ENCODE peak calls at places on chromosomes 2 and 18, in ten cellular contexts. One of them, this sample, is unnamed.

GRCh38 chr18:69680128-69680527 is 267.5 kb downstream of the CD226 start:
- DNase-seq in GM10248: no peak
- DNase-seq in PC-9: no peak
- DNase-seq in uterus: no peak
- DNase-seq in sigmoid colon: no peak
- DNase-seq in WTC11: no peak
- DNase-seq in left ventricle myocardium inferior: no peak
- DNase-seq in foreskin fibroblast: no peak
- DNase-seq in H9: no peak
- DNase-seq in epithelial cell of esophagus: no peak
- DNase-seq in this sample: no peak

GRCh38 chr18:3451989-3452749 is 2.2 kb downstream of the TGIF1 start:
- DNase-seq in GM10248: peak
- DNase-seq in PC-9: no peak
- DNase-seq in uterus: peak
- DNase-seq in sigmoid colon: peak
- DNase-seq in WTC11: peak
- DNase-seq in left ventricle myocardium inferior: peak
- DNase-seq in foreskin fibroblast: peak
- DNase-seq in H9: no peak
- DNase-seq in epithelial cell of esophagus: peak
- DNase-seq in this sample: peak

GRCh38 chr18:36889742-36890141 is 60.8 kb downstream of the KIAA1328 start:
- DNase-seq in GM10248: no peak
- DNase-seq in PC-9: no peak
- DNase-seq in uterus: no peak
- DNase-seq in sigmoid colon: no peak
- DNase-seq in WTC11: no peak
- DNase-seq in left ventricle myocardium inferior: no peak
- DNase-seq in foreskin fibroblast: no peak
- DNase-seq in H9: no peak
- DNase-seq in epithelial cell of esophagus: no peak
- DNase-seq in this sample: no peak

GRCh38 chr18:69357590-69357989 is 43.1 kb upstream of the DOK6 start:
- DNase-seq in GM10248: no peak
- DNase-seq in PC-9: no peak
- DNase-seq in uterus: no peak
- DNase-seq in sigmoid colon: no peak
- DNase-seq in WTC11: no peak
- DNase-seq in left ventricle myocardium inferior: no peak
- DNase-seq in foreskin fibroblast: no peak
- DNase-seq in H9: no peak
- DNase-seq in epithelial cell of esophagus: no peak
- DNase-seq in this sample: no peak

GRCh38 chr2:62662548-62662947 is 43.0 kb upstream of the EHBP1 start:
- DNase-seq in GM10248: no peak
- DNase-seq in PC-9: peak
- DNase-seq in uterus: no peak
- DNase-seq in sigmoid colon: no peak
- DNase-seq in WTC11: no peak
- DNase-seq in left ventricle myocardium inferior: no peak
- DNase-seq in foreskin fibroblast: no peak
- DNase-seq in H9: no peak
- DNase-seq in epithelial cell of esophagus: no peak
- DNase-seq in this sample: no peak

GRCh38 chr2:70085711-70086277 is 1.5 kb upstream of the PCBP1 start:
- DNase-seq in GM10248: no peak
- DNase-seq in PC-9: no peak
- DNase-seq in uterus: no peak
- DNase-seq in sigmoid colon: peak
- DNase-seq in WTC11: no peak
- DNase-seq in left ventricle myocardium inferior: no peak
- DNase-seq in foreskin fibroblast: no peak
- DNase-seq in H9: no peak
- DNase-seq in epithelial cell of esophagus: no peak
- DNase-seq in this sample: peak

GRCh38 chr2:156331572-156332451 is 709 bp downstream of the NR4A2 start:
- DNase-seq in GM10248: no peak
- DNase-seq in PC-9: peak
- DNase-seq in uterus: peak
- DNase-seq in sigmoid colon: peak
- DNase-seq in WTC11: no peak
- DNase-seq in left ventricle myocardium inferior: peak
- DNase-seq in foreskin fibroblast: peak
- DNase-seq in H9: peak
- DNase-seq in epithelial cell of esophagus: peak
- DNase-seq in this sample: peak

GRCh38 chr2:163132850-163133249 is 294.3 kb upstream of the KCNH7 start:
- DNase-seq in GM10248: no peak
- DNase-seq in PC-9: no peak
- DNase-seq in uterus: no peak
- DNase-seq in sigmoid colon: no peak
- DNase-seq in WTC11: no peak
- DNase-seq in left ventricle myocardium inferior: no peak
- DNase-seq in foreskin fibroblast: peak
- DNase-seq in H9: no peak
- DNase-seq in epithelial cell of esophagus: peak
- DNase-seq in this sample: peak

GRCh38 chr18:3848316-3848715 is 398.3 kb downstream of the TGIF1 start:
- DNase-seq in GM10248: no peak
- DNase-seq in PC-9: no peak
- DNase-seq in uterus: no peak
- DNase-seq in sigmoid colon: no peak
- DNase-seq in WTC11: no peak
- DNase-seq in left ventricle myocardium inferior: no peak
- DNase-seq in foreskin fibroblast: no peak
- DNase-seq in H9: no peak
- DNase-seq in epithelial cell of esophagus: peak
- DNase-seq in this sample: peak

GRCh38 chr2:73494031-73494430 is 108.4 kb downstream of the ALMS1 start:
- DNase-seq in GM10248: no peak
- DNase-seq in PC-9: no peak
- DNase-seq in uterus: no peak
- DNase-seq in sigmoid colon: no peak
- DNase-seq in WTC11: no peak
- DNase-seq in left ventricle myocardium inferior: no peak
- DNase-seq in foreskin fibroblast: peak
- DNase-seq in H9: no peak
- DNase-seq in epithelial cell of esophagus: peak
- DNase-seq in this sample: peak

GRCh38 chr18:24228661-24229053 is 89.8 kb downstream of the CABYR start:
- DNase-seq in GM10248: no peak
- DNase-seq in PC-9: peak
- DNase-seq in uterus: no peak
- DNase-seq in sigmoid colon: no peak
- DNase-seq in WTC11: no peak
- DNase-seq in left ventricle myocardium inferior: no peak
- DNase-seq in foreskin fibroblast: no peak
- DNase-seq in H9: no peak
- DNase-seq in epithelial cell of esophagus: peak
- DNase-seq in this sample: peak

GRCh38 chr2:11945139-11946126 is 199.0 kb downstream of the LPIN1 start:
- DNase-seq in GM10248: no peak
- DNase-seq in PC-9: no peak
- DNase-seq in uterus: no peak
- DNase-seq in sigmoid colon: no peak
- DNase-seq in WTC11: no peak
- DNase-seq in left ventricle myocardium inferior: no peak
- DNase-seq in foreskin fibroblast: peak
- DNase-seq in H9: no peak
- DNase-seq in epithelial cell of esophagus: no peak
- DNase-seq in this sample: no peak

GRCh38 chr2:108451976-108452375 is 3.0 kb downstream of the GCC2 start:
- DNase-seq in GM10248: no peak
- DNase-seq in PC-9: no peak
- DNase-seq in uterus: no peak
- DNase-seq in sigmoid colon: no peak
- DNase-seq in WTC11: no peak
- DNase-seq in left ventricle myocardium inferior: no peak
- DNase-seq in foreskin fibroblast: no peak
- DNase-seq in H9: no peak
- DNase-seq in epithelial cell of esophagus: no peak
- DNase-seq in this sample: no peak

GRCh38 chr2:66169076-66169475 is 265.8 kb upstream of the MEIS1 start:
- DNase-seq in GM10248: no peak
- DNase-seq in PC-9: no peak
- DNase-seq in uterus: no peak
- DNase-seq in sigmoid colon: no peak
- DNase-seq in WTC11: no peak
- DNase-seq in left ventricle myocardium inferior: no peak
- DNase-seq in foreskin fibroblast: no peak
- DNase-seq in H9: no peak
- DNase-seq in epithelial cell of esophagus: no peak
- DNase-seq in this sample: no peak

GRCh38 chr2:37142546-37142945 is 14.2 kb downstream of the EIF2AK2 start:
- DNase-seq in GM10248: no peak
- DNase-seq in PC-9: no peak
- DNase-seq in uterus: no peak
- DNase-seq in sigmoid colon: no peak
- DNase-seq in WTC11: no peak
- DNase-seq in left ventricle myocardium inferior: no peak
- DNase-seq in foreskin fibroblast: no peak
- DNase-seq in H9: no peak
- DNase-seq in epithelial cell of esophagus: no peak
- DNase-seq in this sample: no peak
- TF ChIP-seq CTCF in GM10248: no peak
- TF ChIP-seq CTCF in PC-9: no peak
- TF ChIP-seq CTCF in uterus: no peak
- TF ChIP-seq CTCF in sigmoid colon: no peak
- TF ChIP-seq CTCF in WTC11: no peak
- TF ChIP-seq CTCF in left ventricle myocardium inferior: no peak
- TF ChIP-seq CTCF in foreskin fibroblast: no peak
- TF ChIP-seq CTCF in H9: peak
- TF ChIP-seq CTCF in epithelial cell of esophagus: no peak
- TF ChIP-seq CTCF in this sample: no peak

GRCh38 chr18:42052137-42052708 is 97.2 kb downstream of the PIK3C3 start:
- DNase-seq in GM10248: no peak
- DNase-seq in PC-9: no peak
- DNase-seq in uterus: no peak
- DNase-seq in sigmoid colon: no peak
- DNase-seq in WTC11: no peak
- DNase-seq in left ventricle myocardium inferior: no peak
- DNase-seq in foreskin fibroblast: peak
- DNase-seq in H9: no peak
- DNase-seq in epithelial cell of esophagus: no peak
- DNase-seq in this sample: no peak
- TF ChIP-seq CTCF in GM10248: peak
- TF ChIP-seq CTCF in PC-9: peak
- TF ChIP-seq CTCF in uterus: peak
- TF ChIP-seq CTCF in sigmoid colon: peak
- TF ChIP-seq CTCF in WTC11: no peak
- TF ChIP-seq CTCF in left ventricle myocardium inferior: peak
- TF ChIP-seq CTCF in foreskin fibroblast: peak
- TF ChIP-seq CTCF in H9: peak
- TF ChIP-seq CTCF in epithelial cell of esophagus: peak
- TF ChIP-seq CTCF in this sample: peak

GRCh38 chr2:10520926-10521325 is 72.8 kb upstream of the ODC1 start:
- DNase-seq in GM10248: no peak
- DNase-seq in PC-9: no peak
- DNase-seq in uterus: no peak
- DNase-seq in sigmoid colon: peak
- DNase-seq in WTC11: no peak
- DNase-seq in left ventricle myocardium inferior: no peak
- DNase-seq in foreskin fibroblast: no peak
- DNase-seq in H9: no peak
- DNase-seq in epithelial cell of esophagus: no peak
- DNase-seq in this sample: no peak

GRCh38 chr2:10521356-10521755 is 73.2 kb upstream of the ODC1 start:
- DNase-seq in GM10248: no peak
- DNase-seq in PC-9: no peak
- DNase-seq in uterus: no peak
- DNase-seq in sigmoid colon: peak
- DNase-seq in WTC11: peak
- DNase-seq in left ventricle myocardium inferior: no peak
- DNase-seq in foreskin fibroblast: no peak
- DNase-seq in H9: peak
- DNase-seq in epithelial cell of esophagus: no peak
- DNase-seq in this sample: no peak

GRCh38 chr2:10519067-10519740 is 71.1 kb upstream of the ODC1 start:
- DNase-seq in GM10248: no peak
- DNase-seq in PC-9: no peak
- DNase-seq in uterus: peak
- DNase-seq in sigmoid colon: peak
- DNase-seq in WTC11: no peak
- DNase-seq in left ventricle myocardium inferior: no peak
- DNase-seq in foreskin fibroblast: no peak
- DNase-seq in H9: no peak
- DNase-seq in epithelial cell of esophagus: no peak
- DNase-seq in this sample: no peak

GRCh38 chr2:10518470-10519060 is 70.4 kb upstream of the ODC1 start:
- DNase-seq in GM10248: no peak
- DNase-seq in PC-9: no peak
- DNase-seq in uterus: no peak
- DNase-seq in sigmoid colon: peak
- DNase-seq in WTC11: no peak
- DNase-seq in left ventricle myocardium inferior: no peak
- DNase-seq in foreskin fibroblast: no peak
- DNase-seq in H9: no peak
- DNase-seq in epithelial cell of esophagus: no peak
- DNase-seq in this sample: no peak

DNA sequence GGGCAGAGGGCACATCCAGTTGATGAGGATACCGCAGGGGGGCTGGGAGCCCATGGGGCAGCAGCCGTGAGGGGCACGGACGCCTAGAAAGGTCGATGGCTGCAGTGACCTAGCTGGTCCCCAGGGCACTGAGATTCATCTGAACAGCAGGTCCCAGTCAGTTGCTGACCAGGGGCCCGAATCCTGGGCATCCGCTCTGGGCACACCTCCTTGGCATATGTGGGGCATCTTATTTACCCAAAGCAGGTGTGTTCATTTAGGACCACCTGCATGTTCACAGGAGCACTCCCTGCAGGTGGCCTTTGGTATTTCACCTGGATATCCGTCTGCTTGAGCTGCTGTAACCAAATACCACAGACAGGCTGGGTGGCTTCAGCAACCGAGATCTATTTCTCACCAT is 72.0 kb upstream of the ODC1 start:
- DNase-seq in GM10248: no peak
- DNase-seq in PC-9: no peak
- DNase-seq in uterus: peak
- DNase-seq in sigmoid colon: peak
- DNase-seq in WTC11: peak
- DNase-seq in left ventricle myocardium inferior: no peak
- DNase-seq in foreskin fibroblast: no peak
- DNase-seq in H9: peak
- DNase-seq in epithelial cell of esophagus: no peak
- DNase-seq in this sample: no peak
- TF ChIP-seq CTCF in GM10248: no peak
- TF ChIP-seq CTCF in PC-9: peak
- TF ChIP-seq CTCF in uterus: no peak
- TF ChIP-seq CTCF in sigmoid colon: no peak
- TF ChIP-seq CTCF in WTC11: peak
- TF ChIP-seq CTCF in left ventricle myocardium inferior: no peak
- TF ChIP-seq CTCF in foreskin fibroblast: no peak
- TF ChIP-seq CTCF in H9: peak
- TF ChIP-seq CTCF in epithelial cell of esophagus: peak
- TF ChIP-seq CTCF in this sample: peak

DNA sequence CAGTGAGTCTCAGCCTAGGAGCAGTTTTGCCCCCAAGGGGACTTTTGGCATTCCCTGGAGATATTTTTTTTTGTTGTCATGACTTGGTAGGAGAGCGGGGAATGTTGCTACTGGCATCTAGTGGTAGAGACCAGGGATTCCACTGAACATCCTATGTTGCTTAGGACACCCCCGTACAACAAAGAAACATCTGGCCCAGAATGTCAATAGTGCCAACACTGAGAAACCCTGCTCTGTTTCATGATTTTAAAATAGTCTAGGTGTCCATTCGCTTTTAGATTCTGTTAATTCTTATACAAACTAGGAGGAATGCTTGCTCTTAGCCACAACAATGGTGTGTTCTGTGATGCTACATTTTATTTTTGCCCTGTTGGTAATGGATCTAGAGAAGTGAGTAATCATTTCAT is 225.8 kb upstream of the SIX3 start:
- DNase-seq in GM10248: no peak
- DNase-seq in PC-9: peak
- DNase-seq in uterus: no peak
- DNase-seq in sigmoid colon: no peak
- DNase-seq in WTC11: peak
- DNase-seq in left ventricle myocardium inferior: no peak
- DNase-seq in foreskin fibroblast: peak
- DNase-seq in H9: peak
- DNase-seq in epithelial cell of esophagus: peak
- DNase-seq in this sample: peak
- TF ChIP-seq CTCF in GM10248: peak
- TF ChIP-seq CTCF in PC-9: peak
- TF ChIP-seq CTCF in uterus: no peak
- TF ChIP-seq CTCF in sigmoid colon: no peak
- TF ChIP-seq CTCF in WTC11: no peak
- TF ChIP-seq CTCF in left ventricle myocardium inferior: peak
- TF ChIP-seq CTCF in foreskin fibroblast: peak
- TF ChIP-seq CTCF in H9: peak
- TF ChIP-seq CTCF in epithelial cell of esophagus: peak
- TF ChIP-seq CTCF in this sample: peak

This sample was measured in MCF 10A.